ENCODE peak calls at places on chromosome 11, in five cellular contexts. One of them, this sample, is unnamed.

GRCh38 chr11:2375964-2376551 is 1.1 kb upstream of the CD81 start:
- DNase-seq in stomach: no peak
- DNase-seq in IMR-90: no peak
- DNase-seq in ovary: peak; percentile 32
- DNase-seq in tibial nerve: no peak
- DNase-seq in this sample: peak; percentile 18

GRCh38 chr11:127445476-127445875 is 444.9 kb upstream of the KIRREL3 start:
- DNase-seq in tibial nerve: no peak
- DNase-seq in stomach: no peak
- DNase-seq in ovary: no peak
- DNase-seq in IMR-90: no peak
- DNase-seq in this sample: no peak

GRCh38 chr11:131666006-131666405 is 295.6 kb downstream of the NTM start:
- DNase-seq in stomach: no peak
- DNase-seq in tibial nerve: no peak
- DNase-seq in IMR-90: no peak
- DNase-seq in ovary: no peak
- DNase-seq in this sample: no peak

GRCh38 chr11:33630936-33631748 is 69.5 kb downstream of the C11orf91 start:
- DNase-seq in IMR-90: no peak
- DNase-seq in stomach: no peak
- DNase-seq in ovary: no peak
- DNase-seq in tibial nerve: no peak
- DNase-seq in this sample: no peak

GRCh38 chr11:6022954-6023353 is 7.6 kb downstream of the OR56A1 start:
- DNase-seq in IMR-90: peak; percentile 43
- DNase-seq in ovary: no peak
- DNase-seq in stomach: no peak
- DNase-seq in tibial nerve: peak; percentile 29
- DNase-seq in this sample: no peak

GRCh38 chr11:117993988-117994741 is 8.0 kb downstream of the IL10RA start:
- DNase-seq in stomach: no peak
- DNase-seq in IMR-90: no peak
- DNase-seq in tibial nerve: peak; percentile 39
- DNase-seq in ovary: no peak
- DNase-seq in this sample: no peak

GRCh38 chr11:76666408-76666807 is 4.1 kb downstream of the LRRC32 start:
- DNase-seq in tibial nerve: no peak
- DNase-seq in stomach: no peak
- DNase-seq in IMR-90: peak; percentile 46
- DNase-seq in ovary: no peak
- DNase-seq in this sample: no peak

GRCh38 chr11:83508804-83509203 is 222.6 kb upstream of the CCDC90B start:
- DNase-seq in IMR-90: no peak
- DNase-seq in ovary: no peak
- DNase-seq in stomach: no peak
- DNase-seq in tibial nerve: no peak
- DNase-seq in this sample: no peak

GRCh38 chr11:44572884-44573283 is 7.4 kb downstream of the CD82 start:
- DNase-seq in tibial nerve: no peak
- DNase-seq in IMR-90: no peak
- DNase-seq in ovary: no peak
- DNase-seq in stomach: peak; percentile 83
- DNase-seq in this sample: peak; percentile 48

GRCh38 chr11:76246271-76246933 is 40.1 kb upstream of the WNT11 start:
- DNase-seq in IMR-90: no peak
- DNase-seq in stomach: no peak
- DNase-seq in tibial nerve: no peak
- DNase-seq in ovary: no peak
- DNase-seq in this sample: no peak

GRCh38 chr11:63769044-63769718 is 606 bp upstream of the ZFTA start:
- DNase-seq in tibial nerve: no peak
- DNase-seq in IMR-90: no peak
- DNase-seq in stomach: no peak
- DNase-seq in ovary: peak; percentile 68
- DNase-seq in this sample: no peak

GRCh38 chr11:126311464-126312291 is 7.8 kb downstream of the DCPS start:
- DNase-seq in ovary: no peak
- DNase-seq in tibial nerve: no peak
- DNase-seq in stomach: no peak
- DNase-seq in IMR-90: no peak
- DNase-seq in this sample: no peak

GRCh38 chr11:62547691-62548281 is 1.2 kb upstream of the AHNAK start:
- DNase-seq in IMR-90: no peak
- DNase-seq in tibial nerve: no peak
- DNase-seq in stomach: peak; percentile 51
- DNase-seq in ovary: no peak
- DNase-seq in this sample: peak; percentile 75

GRCh38 chr11:27242591-27242990 is 120.4 kb downstream of the CCDC34 start:
- DNase-seq in IMR-90: peak; percentile 46
- DNase-seq in tibial nerve: no peak
- DNase-seq in stomach: no peak
- DNase-seq in ovary: no peak
- DNase-seq in this sample: no peak

GRCh38 chr11:46277313-46277622 is 194 bp upstream of the CREB3L1 start:
- DNase-seq in tibial nerve: peak; percentile 63
- DNase-seq in ovary: no peak
- DNase-seq in stomach: no peak
- DNase-seq in IMR-90: peak; percentile 62
- DNase-seq in this sample: peak; percentile 63

GRCh38 chr11:394858-395655 is 1.0 kb downstream of the PKP3 start:
- DNase-seq in tibial nerve: no peak
- DNase-seq in stomach: no peak
- DNase-seq in ovary: no peak
- DNase-seq in IMR-90: no peak
- DNase-seq in this sample: no peak

GRCh38 chr11:58924230-58924629 is 15.1 kb upstream of the GLYATL1 start:
- DNase-seq in stomach: no peak
- DNase-seq in tibial nerve: no peak
- DNase-seq in IMR-90: no peak
- DNase-seq in ovary: no peak
- DNase-seq in this sample: no peak

DNA sequence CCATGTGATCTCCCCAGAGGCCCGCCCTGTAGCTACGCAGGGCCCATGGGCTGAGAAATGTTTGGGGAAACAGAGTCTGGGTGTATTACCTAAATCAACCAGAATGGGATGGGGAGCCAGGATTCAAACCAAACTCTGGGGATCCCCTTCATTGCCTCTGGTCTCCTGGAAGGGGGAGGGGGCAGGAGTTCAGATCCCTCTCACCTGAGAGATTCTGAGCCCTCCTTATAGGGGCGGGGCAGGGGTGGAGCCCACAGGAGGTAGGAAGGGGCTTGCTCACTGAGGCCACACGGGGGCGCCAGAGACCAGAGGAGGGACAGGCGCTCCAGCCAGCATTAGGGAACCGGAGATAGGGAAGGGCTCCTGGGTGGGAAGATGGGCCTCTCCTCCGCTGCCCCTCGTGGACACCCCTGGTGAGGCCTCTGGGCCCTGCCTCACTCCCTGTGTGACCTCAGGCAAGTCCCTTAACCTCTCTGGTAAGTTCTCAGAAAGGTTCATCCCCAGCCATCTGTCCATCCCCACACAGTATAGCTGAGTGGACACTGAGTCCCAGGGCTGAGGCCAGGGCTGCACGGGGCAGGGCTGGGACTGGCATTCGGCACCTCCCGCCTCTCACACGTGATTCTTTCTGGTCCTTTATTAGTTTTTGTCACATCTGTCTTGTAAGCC is 2.7 kb upstream of the CDC42BPG start:
- DNase-seq in ovary: peak; percentile 93
- DNase-seq in IMR-90: peak; percentile 80
- DNase-seq in tibial nerve: peak; percentile 85
- DNase-seq in stomach: peak; percentile 95
- DNase-seq in this sample: peak; percentile 88
- TF ChIP-seq POLR2A in ovary: no peak
- TF ChIP-seq POLR2A in IMR-90: peak; percentile 61
- TF ChIP-seq POLR2A in tibial nerve: no peak
- TF ChIP-seq POLR2A in stomach: no peak
- TF ChIP-seq POLR2A in this sample: no peak

DNA sequence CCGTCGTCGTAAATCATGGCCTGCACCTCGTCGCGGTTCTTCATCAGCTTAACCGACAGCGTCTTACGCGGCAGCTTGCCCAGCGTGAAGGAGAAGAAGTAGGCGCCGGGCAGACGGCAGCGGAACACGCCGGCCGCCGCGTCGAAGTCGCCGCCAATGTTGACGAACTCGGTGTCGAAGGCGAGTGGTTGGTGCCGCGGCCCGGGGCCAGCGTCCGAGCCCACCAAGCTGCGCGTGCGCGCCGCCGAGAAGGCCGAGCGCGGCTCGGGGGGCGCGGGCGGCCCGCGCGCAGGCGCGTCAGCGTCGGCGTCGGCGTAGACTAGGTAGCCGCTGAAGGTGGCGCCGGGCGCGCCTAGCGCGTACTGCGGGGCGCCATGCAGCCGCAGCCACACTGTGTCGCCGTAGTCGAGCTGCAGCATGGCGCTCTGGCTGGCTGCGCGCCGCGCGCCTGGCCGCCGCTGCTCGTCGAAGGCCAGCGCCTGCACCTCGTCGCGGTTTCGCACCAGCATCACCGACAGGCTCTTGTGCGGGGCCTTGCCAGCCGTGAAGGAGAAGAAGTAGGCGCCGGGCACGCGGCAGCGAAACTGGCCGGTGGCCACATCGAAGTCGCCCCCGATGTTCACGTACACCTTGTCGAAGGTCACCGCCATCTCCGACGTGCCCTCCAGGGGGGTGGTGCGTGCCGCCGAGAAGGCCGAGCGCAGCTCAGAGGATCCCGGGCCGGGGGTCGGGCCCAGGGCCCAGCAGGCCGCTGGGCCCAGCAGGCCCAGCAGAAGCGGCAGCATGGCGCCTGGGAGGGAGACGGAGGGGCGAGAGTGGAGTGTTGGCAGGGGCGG is 3.8 kb downstream of the FAM180B start:
- DNase-seq in tibial nerve: no peak
- DNase-seq in stomach: no peak
- DNase-seq in IMR-90: no peak
- DNase-seq in ovary: peak; percentile 81
- DNase-seq in this sample: no peak
- H3K4me3 ChIP-seq in tibial nerve: peak overlapping the region; percentile 40
- H3K4me3 ChIP-seq in stomach: peak overlapping the region; percentile 33
- H3K4me3 ChIP-seq in IMR-90: peak overlapping the region; percentile 23
- H3K4me3 ChIP-seq in ovary: peak overlapping the region; percentile 58
- H3K4me3 ChIP-seq in this sample: no peak overlapping the region

DNA sequence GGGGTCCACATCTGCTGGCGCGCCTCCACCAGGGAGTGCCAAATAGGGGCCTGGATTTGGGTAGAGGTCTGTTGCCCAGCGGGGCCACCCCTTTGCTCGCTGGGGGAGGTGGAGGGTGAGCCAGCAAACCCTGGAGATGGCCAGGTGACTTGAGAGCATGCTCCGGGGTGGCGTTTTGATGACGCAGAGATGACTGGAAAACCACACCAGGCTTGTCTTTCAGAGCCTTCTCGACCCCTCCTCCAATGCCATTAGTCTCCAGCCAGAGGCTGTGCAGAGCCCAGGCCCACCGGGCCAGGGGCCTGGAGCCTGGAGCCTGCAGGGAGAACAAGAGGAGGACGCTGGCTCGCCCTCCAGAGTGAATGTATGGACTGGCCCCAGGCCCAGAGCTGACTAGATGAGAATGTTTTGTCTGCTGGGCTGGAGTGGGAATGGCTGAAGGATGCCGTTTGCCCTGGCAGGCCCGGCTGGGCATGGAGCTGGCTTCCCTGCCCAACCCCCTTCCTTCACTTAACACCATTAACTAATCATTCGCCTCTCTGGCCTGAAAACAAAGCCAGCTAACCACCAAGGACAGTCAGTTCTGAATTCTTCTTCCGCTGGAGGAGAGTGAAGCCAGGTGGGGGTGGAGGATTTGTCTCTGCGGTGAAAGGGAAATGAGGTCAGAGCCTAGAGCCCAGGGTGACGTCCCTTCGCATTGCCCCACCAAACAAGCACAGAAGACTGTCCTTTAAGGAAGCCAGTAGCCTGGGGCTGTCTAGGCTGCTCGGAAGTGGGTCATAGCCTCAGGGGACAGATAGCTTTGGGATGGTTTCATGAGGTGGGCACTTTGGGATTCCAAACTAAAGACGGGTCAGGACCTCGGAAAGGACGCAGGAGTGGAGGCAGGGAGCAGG is 1.6 kb upstream of the MCAM start:
- DNase-seq in IMR-90: peak; percentile 81
- DNase-seq in ovary: peak; percentile 40
- DNase-seq in stomach: no peak
- DNase-seq in tibial nerve: no peak
- DNase-seq in this sample: no peak
- TF ChIP-seq POLR2A in IMR-90: no peak
- TF ChIP-seq POLR2A in ovary: no peak
- TF ChIP-seq POLR2A in stomach: no peak
- TF ChIP-seq POLR2A in tibial nerve: no peak
- TF ChIP-seq POLR2A in this sample: no peak

GRCh38 chr11:92225563-92226308 is 1.1 kb downstream of the FAT3 start:
- DNase-seq in stomach: no peak
- DNase-seq in IMR-90: no peak
- DNase-seq in tibial nerve: no peak
- DNase-seq in ovary: peak; percentile 19
- DNase-seq in this sample: no peak
- H3K4me3 ChIP-seq in stomach: peak overlapping the region; percentile 52
- H3K4me3 ChIP-seq in IMR-90: peak overlapping the region; percentile 47
- H3K4me3 ChIP-seq in tibial nerve: peak overlapping the region; percentile 26
- H3K4me3 ChIP-seq in ovary: peak overlapping the region; percentile 26
- H3K4me3 ChIP-seq in this sample: no peak overlapping the region

GRCh38 chr11:111960916-111961315 is 23.8 kb downstream of the DIXDC1 start:
- DNase-seq in ovary: no peak
- DNase-seq in IMR-90: no peak
- DNase-seq in stomach: peak; percentile 70
- DNase-seq in tibial nerve: no peak
- DNase-seq in this sample: peak; percentile 69

GRCh38 chr11:111961389-111962300 is 24.5 kb downstream of the DIXDC1 start:
- DNase-seq in tibial nerve: no peak
- DNase-seq in IMR-90: no peak
- DNase-seq in ovary: no peak
- DNase-seq in stomach: no peak
- DNase-seq in this sample: no peak

GRCh38 chr11:111954154-111954553 is 17.0 kb downstream of the DIXDC1 start:
- DNase-seq in ovary: no peak
- DNase-seq in IMR-90: no peak
- DNase-seq in tibial nerve: no peak
- DNase-seq in stomach: no peak
- DNase-seq in this sample: no peak

DNA sequence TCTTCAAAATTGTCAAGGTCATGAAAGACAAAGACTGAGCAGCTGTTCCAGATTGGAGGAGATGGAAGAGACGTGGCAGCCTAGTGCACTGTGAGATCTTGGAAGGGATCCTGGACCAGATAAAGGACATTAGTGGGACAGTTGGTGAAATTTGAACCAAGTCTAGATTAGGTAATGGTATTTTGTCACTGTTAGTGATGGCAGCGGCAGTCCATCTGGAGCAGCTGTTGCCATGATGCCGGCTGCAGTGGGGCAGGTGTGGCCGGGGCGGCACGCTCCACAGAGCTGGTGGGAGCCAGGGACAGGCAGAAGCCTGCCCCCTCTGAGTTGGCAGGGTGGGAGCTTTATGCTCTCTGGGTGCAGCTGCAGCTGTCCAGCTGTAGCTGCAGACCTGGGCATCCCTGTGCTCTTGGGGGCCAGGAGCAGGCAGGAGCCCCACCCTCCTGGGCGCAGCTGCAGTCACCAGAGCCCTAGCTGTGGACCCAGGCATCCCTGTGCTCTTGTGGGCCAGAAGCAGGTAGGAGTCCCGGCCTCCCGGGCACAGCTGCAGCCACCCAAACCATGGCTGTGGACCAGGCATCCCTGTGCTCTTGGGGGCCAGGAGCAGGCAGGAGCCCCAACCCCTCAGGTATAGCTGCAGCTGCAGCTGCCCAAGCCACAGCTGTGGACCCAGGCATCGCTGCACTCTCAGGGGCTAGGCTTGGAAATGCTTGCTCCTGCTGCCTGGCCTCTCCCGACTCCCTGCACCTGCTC is 20.7 kb downstream of the DIXDC1 start:
- DNase-seq in IMR-90: no peak
- DNase-seq in stomach: no peak
- DNase-seq in tibial nerve: no peak
- DNase-seq in ovary: no peak
- DNase-seq in this sample: no peak
- TF ChIP-seq POLR2A in IMR-90: no peak
- TF ChIP-seq POLR2A in stomach: no peak
- TF ChIP-seq POLR2A in tibial nerve: no peak
- TF ChIP-seq POLR2A in ovary: no peak
- TF ChIP-seq POLR2A in this sample: no peak